ENCODE peak calls at places on chromosomes 12 and 14, in eight cellular contexts. X is K562, F is WTC11, R is A549, L is IMR-90, I is H1, C is SK-N-SH, U is GM12878. J is an unnamed sample.
A peak's percentile ranks its signal among the peaks of the same experiment; 100 is the strongest.

GRCh38 chr14:90742709-90743108 is 73.5 kb downstream of the TTC7B start:
- DNase-seq in U (no peak), C (no peak), R (no peak), L (no peak), I (peak; percentile 14), F (no peak), X (no peak), J (no peak)

GRCh38 chr14:96479435-96480146 is 22.6 kb upstream of the PAPOLA start:
- DNase-seq in U (no peak), C (no peak), F (no peak), I (no peak), L (peak; percentile 44), R (no peak), X (no peak), J (peak; percentile 21)

GRCh38 chr12:17079251-17079909 is 473.4 kb upstream of the LMO3 start:
- DNase-seq in L (no peak), X (no peak), F (no peak), U (no peak), C (no peak), R (no peak), I (no peak), J (peak; percentile 1)

GRCh38 chr14:64935508-64935907 is 7.0 kb downstream of the GPX2 start:
- DNase-seq in C (no peak), F (no peak), X (no peak), U (no peak), L (no peak), I (no peak), R (no peak), J (no peak)

GRCh38 chr12:3236345-3237153 is 159.4 kb downstream of the TSPAN9 start:
- DNase-seq in U (no peak), L (peak; percentile 72), C (peak; percentile 51), X (peak; percentile 61), F (peak; percentile 52), R (peak; percentile 44), I (no peak), J (peak; percentile 29)

GRCh38 chr14:91413547-91414474 is 3.8 kb downstream of the CCDC88C start:
- DNase-seq in U (no peak), I (peak; percentile 87), X (no peak), C (no peak), L (no peak), R (no peak), F (peak; percentile 92), J (no peak)

GRCh38 chr12:120719072-120719471 is 6.6 kb upstream of the ACADS start:
- DNase-seq in L (no peak), X (no peak), I (no peak), C (no peak), R (no peak), F (no peak), U (peak; percentile 25), J (peak; percentile 18)

GRCh38 chr14:52071675-52072074 is 2.8 kb upstream of the NID2 start:
- DNase-seq in L (peak; percentile 57), I (no peak), R (no peak), U (no peak), F (no peak), C (no peak), X (no peak), J (no peak)

GRCh38 chr14:58944226-58944769 is 244.2 kb upstream of the DAAM1 start:
- DNase-seq in C (no peak), R (peak; percentile 3), U (no peak), F (peak; percentile 34), I (no peak), L (no peak), X (no peak), J (no peak)

GRCh38 chr14:100692859-100693558 is 33.7 kb upstream of the DLK1 start:
- DNase-seq in U (no peak), R (peak; percentile 85), L (peak; percentile 94), I (no peak), X (no peak), F (no peak), C (no peak), J (peak; percentile 65)

GRCh38 chr12:112430929-112431328 is 12.2 kb downstream of the PTPN11 start:
- DNase-seq in L (no peak), X (no peak), R (no peak), F (no peak), I (no peak), U (no peak), C (no peak), J (no peak)

GRCh38 chr12:16605666-16606116 is 271 bp downstream of the LMO3 start:
- DNase-seq in X (no peak), U (no peak), L (peak; percentile 12), F (no peak), R (no peak), I (no peak), C (peak; percentile 20), J (peak; percentile 9)

GRCh38 chr12:32435921-32436710 is 36.8 kb downstream of the FGD4 start:
- DNase-seq in I (no peak), L (peak; percentile 40), U (no peak), X (no peak), F (no peak), C (no peak), R (peak; percentile 40), J (no peak)

GRCh38 chr14:105898482-105899010 is 372.2 kb downstream of the TMEM121 start:
- DNase-seq in X (no peak), R (no peak), L (no peak), U (no peak), I (no peak), F (peak; percentile 2), C (no peak), J (no peak)

GRCh38 chr14:77143071-77143470 is 1.5 kb upstream of the ZDHHC22 start:
- DNase-seq in F (no peak), C (peak; percentile 50), U (no peak), X (no peak), R (no peak), I (no peak), L (no peak), J (no peak)

GRCh38 chr12:46824709-46825108 is 1.1 kb downstream of the SLC38A4 start:
- DNase-seq in U (no peak), X (no peak), F (no peak), C (no peak), I (no peak), L (no peak), R (no peak), J (no peak)

GRCh38 chr12:42299392-42300308 is 26.2 kb downstream of the ZCRB1 start:
- DNase-seq in L (peak; percentile 80), C (no peak), I (no peak), F (no peak), X (no peak), R (peak; percentile 49), U (peak; percentile 97), J (no peak)

GRCh38 chr12:12704593-12705230 is 8.7 kb upstream of the GPR19 start:
- DNase-seq in C (peak; percentile 78), L (peak; percentile 95), U (no peak), X (peak; percentile 67), F (peak; percentile 38), I (no peak), R (peak; percentile 94), J (peak; percentile 92)

DNA sequence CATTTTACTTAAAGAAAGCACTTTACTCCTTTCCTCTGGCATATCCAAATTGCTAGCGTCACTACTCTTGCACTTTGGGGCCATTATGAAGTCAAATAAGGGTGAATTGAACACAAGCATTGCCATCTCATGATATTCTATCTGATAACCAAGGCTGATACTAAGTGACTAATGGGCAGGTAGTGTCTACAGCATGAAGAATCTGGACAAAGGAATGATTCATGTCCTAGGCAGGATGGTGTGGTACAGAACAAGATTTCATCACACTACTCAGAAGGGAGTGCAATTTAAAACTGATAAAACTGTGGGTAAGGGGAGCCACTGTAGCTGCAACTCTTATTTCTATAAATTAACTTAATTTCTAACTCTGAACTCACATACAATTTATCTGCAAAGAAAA is 7.7 kb upstream of the SLC6A15 start:
- DNase-seq in F (no peak), L (peak; percentile 4), C (no peak), U (no peak), I (no peak), X (no peak), R (no peak), J (no peak)
- TF ChIP-seq USF2 in F (no peak), L (no peak), C (no peak), U (no peak), I (no peak), X (no peak), R (no peak), J (no peak)

DNA sequence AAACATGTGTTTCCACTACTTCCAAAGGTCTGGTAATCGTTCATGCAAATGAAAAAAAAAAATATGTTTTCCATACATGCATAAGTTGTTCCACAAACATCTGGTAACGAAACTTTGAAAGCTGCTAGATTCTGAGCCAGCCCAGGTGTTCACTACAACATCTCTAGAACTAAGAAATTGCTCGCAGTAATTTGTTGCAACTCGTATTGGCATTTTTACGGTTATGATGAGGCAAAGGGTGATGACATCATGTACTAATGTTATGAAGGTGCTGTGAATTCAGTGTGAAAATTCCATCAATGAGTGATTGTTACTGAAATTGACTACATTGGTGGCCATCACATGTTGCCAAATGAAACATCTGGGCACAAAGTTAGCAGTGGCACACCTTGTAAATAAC is 31.9 kb upstream of the CCDC91 start:
- DNase-seq in I (no peak), F (no peak), U (no peak), R (no peak), L (no peak), C (no peak), X (no peak), J (no peak)
- TF ChIP-seq USF2 in I (no peak), F (no peak), U (no peak), R (no peak), L (no peak), C (no peak), X (no peak), J (no peak)

DNA sequence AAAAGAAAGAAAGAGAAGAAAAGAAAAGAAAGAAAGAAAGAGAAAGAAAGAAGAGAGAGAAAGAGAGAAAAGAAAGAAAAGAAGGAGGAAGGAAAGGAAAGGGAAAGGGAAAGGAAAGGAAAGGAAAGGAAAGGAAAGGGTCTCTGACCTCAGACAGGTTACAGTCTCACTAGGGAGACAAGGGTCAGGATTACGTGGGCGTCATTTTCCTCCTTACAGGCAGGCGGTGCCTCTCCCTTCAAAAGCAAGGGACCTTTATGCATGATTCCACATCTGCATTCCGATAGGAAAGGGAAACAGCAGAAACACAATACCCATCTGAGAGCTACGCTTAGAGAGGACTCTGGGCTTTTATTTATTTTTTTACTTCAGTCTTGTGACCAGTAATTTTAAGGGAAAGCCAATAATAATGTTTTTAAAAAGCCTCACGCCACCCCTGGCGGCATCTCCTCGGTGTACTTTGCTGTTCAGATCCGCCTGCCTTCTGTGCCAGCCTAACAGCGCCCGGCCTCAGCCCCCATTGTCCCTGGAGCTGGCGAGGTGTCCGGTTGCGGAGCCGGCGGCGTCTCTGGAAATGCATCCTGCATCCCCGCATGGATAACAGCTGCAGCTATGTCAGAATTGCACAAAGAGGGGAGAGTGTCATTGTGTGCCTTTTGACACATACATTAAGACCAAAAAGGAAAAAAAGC is 882 bp upstream of the HIP1R start:
- DNase-seq in L (peak; percentile 44), C (peak; percentile 83), I (no peak), U (no peak), R (peak; percentile 79), X (no peak), F (peak; percentile 78), J (peak; percentile 58)
- TF ChIP-seq USF2 in L (no peak), C (no peak), I (no peak), U (no peak), R (no peak), X (no peak), F (no peak), J (no peak)

DNA sequence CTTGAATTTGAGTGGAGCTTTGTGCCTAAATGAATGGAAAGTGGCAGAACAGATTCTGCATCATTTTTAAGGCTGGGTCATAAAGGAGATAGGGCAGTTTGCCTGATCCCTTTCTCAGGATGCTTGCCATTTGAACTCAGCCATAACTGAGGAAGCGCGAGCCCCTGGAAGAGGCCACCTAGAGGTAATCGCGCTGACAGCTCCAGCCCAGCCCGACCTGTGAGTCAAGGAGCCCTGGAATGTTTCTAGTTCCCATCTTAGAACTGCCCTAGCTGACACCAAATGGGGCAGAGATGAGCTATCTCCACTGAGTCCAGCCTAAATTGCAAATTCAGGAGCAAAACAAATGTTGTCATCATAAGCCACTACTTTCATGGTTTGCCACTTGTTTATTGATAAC is 229.3 kb upstream of the TMTC1 start:
- DNase-seq in X (no peak), C (no peak), L (no peak), R (no peak), F (peak; percentile 42), I (peak; percentile 54), U (no peak), J (no peak)
- TF ChIP-seq USF2 in X (no peak), C (no peak), L (no peak), R (no peak), F (no peak), I (no peak), U (no peak), J (no peak)

J was measured in HepG2.